ENCODE peak calls at places on chromosomes 16 and 17, in ten cellular contexts. T is Kasumi-1; K is activated naive CD8-positive, alpha-beta T cell treated with anti-CD3 and anti-CD28 coated beads, Interleukin-2, amount 50 U/mL, for 24 hours; U is activated CD8-positive, alpha-beta memory T cell treated with anti-CD3 and anti-CD28 coated beads, Interleukin-2, amount 50 U/mL, for 4 hours; V is activated naive CD4-positive, alpha-beta T cell treated with anti-CD3 and anti-CD28 coated beads for 36 hours; R is fibroblast of pulmonary artery; Q is hypothalamus; X is naive thymus-derived CD4-positive, alpha-beta T cell; G is activated T-helper 1 cell treated with Interleukin-2 at 50 U/mL for 16 hours; M is activated CD4-positive, alpha-beta T cell treated with anti-CD3 and anti-CD28 coated beads, Interleukin-2, amount 50 U/mL, for 1 hour. A is an unnamed sample.
A peak's percentile ranks its signal among the peaks of the same experiment; 100 is the strongest.

GRCh38 chr16:58018803-58019202 is 6.8 kb upstream of the MMP15 start:
- DNase-seq in R (no peak), Q (no peak), V (no peak), G (no peak), M (no peak), K (no peak), X (no peak), T (no peak), U (no peak), A (no peak)

GRCh38 chr17:13158511-13159240 is 140.8 kb upstream of the ELAC2 start:
- DNase-seq in T (no peak), K (no peak), G (no peak), V (no peak), X (no peak), M (no peak), R (no peak), U (no peak), Q (no peak), A (no peak)

GRCh38 chr17:80981062-80981902 is 10.4 kb upstream of the CHMP6 start:
- DNase-seq in R (no peak), X (peak; percentile 62), G (peak; percentile 25), U (peak; percentile 53), V (peak; percentile 27), T (peak; percentile 25), K (peak; percentile 59), Q (no peak), M (peak; percentile 29), A (no peak)

GRCh38 chr17:20120835-20121234 is 111.7 kb downstream of the SPECC1 start:
- DNase-seq in Q (no peak), K (no peak), X (no peak), G (no peak), R (no peak), U (no peak), T (peak; percentile 9), M (no peak), V (no peak), A (no peak)

GRCh38 chr17:10197721-10198508 is 491 bp downstream of the GAS7 start:
- DNase-seq in T (no peak), M (no peak), U (peak; percentile 17), K (peak; percentile 10), V (no peak), Q (no peak), X (no peak), R (no peak), G (no peak), A (no peak)

GRCh38 chr17:39139137-39139516 is 12.3 kb downstream of the PLXDC1 start:
- DNase-seq in V (no peak), X (no peak), K (no peak), T (no peak), M (no peak), Q (no peak), G (no peak), U (no peak), R (peak; percentile 51), A (no peak)

GRCh38 chr17:27457731-27458523 is 1.7 kb downstream of the KSR1 start:
- DNase-seq in V (no peak), X (no peak), Q (no peak), T (peak; percentile 36), G (no peak), U (no peak), R (peak; percentile 52), K (no peak), M (no peak), A (no peak)

GRCh38 chr16:56341656-56342397 is 83.5 kb downstream of the AMFR start:
- DNase-seq in X (no peak), R (no peak), K (no peak), Q (no peak), M (no peak), U (no peak), G (no peak), T (no peak), V (no peak), A (no peak)

GRCh38 chr17:81409190-81409935 is 14.1 kb downstream of the BAHCC1 start:
- DNase-seq in G (no peak), U (no peak), Q (peak; percentile 39), R (no peak), V (no peak), T (no peak), X (no peak), M (no peak), K (no peak), A (no peak)

GRCh38 chr17:57271821-57272220 is 15.5 kb downstream of the MSI2 start:
- DNase-seq in U (no peak), R (no peak), K (no peak), T (no peak), X (no peak), G (no peak), Q (peak; percentile 62), M (no peak), V (no peak), A (no peak)